ENCODE peak calls at places on chromosomes 16 and 17, in ten cellular contexts. Q is HFF-Myc; N is NCI-H2081 treated with DMSO at 0.1 percent for 48 hours; R is fibroblast of the conjunctiva; D is activated T-helper 9 cell treated with anti-CD3 and anti-CD28 coated beads, Interleukin-2, amount 50 U/mL, for 16 hours; G is stimulated activated CD4-positive, alpha-beta T cell treated with anti-CD3 and anti-CD28 coated beads, Interleukin-2, amount 100 ng/mL, for 48 hours; F is posterior vena cava; H is uterus; L is fibroblast of lung; V is cardiac muscle cell. I is an unnamed sample.

GRCh38 chr16:49050607-49051006 is 231.0 kb downstream of the CBLN1 start:
- DNase-seq in Q (no peak), N (no peak), R (no peak), D (no peak), G (no peak), F (no peak), H (peak; percentile 18), L (peak; percentile 3), V (no peak), I (no peak)

GRCh38 chr17:77208217-77208808 is 67.5 kb downstream of the SEC14L1 start:
- DNase-seq in Q (peak; percentile 30), N (no peak), R (peak; percentile 16), D (no peak), G (no peak), F (no peak), H (peak; percentile 46), L (peak; percentile 42), V (peak; percentile 92), I (no peak)

GRCh38 chr16:85829751-85830445 is 30.4 kb downstream of the COX4I1 start:
- DNase-seq in Q (no peak), N (no peak), R (no peak), D (no peak), G (no peak), F (peak; percentile 85), H (no peak), L (no peak), V (no peak), I (no peak)

GRCh38 chr17:64504769-64505319 is 1.2 kb downstream of the DDX5 start:
- DNase-seq in Q (no peak), N (no peak), R (no peak), D (no peak), G (no peak), F (no peak), H (peak; percentile 22), L (peak; percentile 80), V (no peak), I (no peak)

GRCh38 chr17:27155866-27156265 is 138.0 kb upstream of the WSB1 start:
- DNase-seq in Q (no peak), N (no peak), R (no peak), D (no peak), G (no peak), F (peak; percentile 54), H (no peak), L (no peak), V (no peak), I (no peak)

GRCh38 chr17:79915850-79916430 is 76.7 kb upstream of the CBX4 start:
- DNase-seq in Q (no peak), N (no peak), R (no peak), D (no peak), G (no peak), F (no peak), H (no peak), L (no peak), V (peak; percentile 34), I (no peak)

GRCh38 chr17:16352838-16353701 is at the start of gene CENPV:
- DNase-seq in Q (no peak), N (no peak), R (no peak), D (peak; percentile 55), G (peak; percentile 49), F (peak; percentile 83), H (peak; percentile 48), L (peak; percentile 40), V (peak; percentile 72), I (peak; percentile 1)

GRCh38 chr17:73278465-73279453 is 17.1 kb upstream of the CPSF4L start:
- DNase-seq in Q (no peak), N (no peak), R (no peak), D (no peak), G (no peak), F (no peak), H (peak; percentile 63), L (peak; percentile 13), V (peak; percentile 46), I (no peak)

GRCh38 chr17:44778656-44779210 is 19.9 kb downstream of the ADAM11 start:
- DNase-seq in Q (no peak), N (no peak), R (no peak), D (no peak), G (no peak), F (no peak), H (no peak), L (no peak), V (no peak), I (no peak)

GRCh38 chr16:1650131-1650530 is 27.9 kb upstream of the JPT2 start:
- DNase-seq in Q (no peak), N (no peak), R (no peak), D (no peak), G (no peak), F (no peak), H (no peak), L (no peak), V (no peak), I (no peak)

GRCh38 chr17:30597776-30598288 is 120.6 kb downstream of the GOSR1 start:
- DNase-seq in Q (no peak), N (no peak), R (no peak), D (no peak), G (no peak), F (no peak), H (no peak), L (peak; percentile 9), V (no peak), I (no peak)

GRCh38 chr17:38538906-38539305 is 66.8 kb downstream of the SRCIN1 start:
- DNase-seq in Q (no peak), N (peak; percentile 98), R (no peak), D (no peak), G (no peak), F (no peak), H (no peak), L (no peak), V (no peak), I (no peak)

GRCh38 chr16:4327782-4328579 is 12.1 kb downstream of the GLIS2 start:
- DNase-seq in Q (no peak), N (no peak), R (peak; percentile 55), D (no peak), G (peak; percentile 43), F (peak; percentile 92), H (peak; percentile 83), L (peak; percentile 63), V (peak; percentile 92), I (no peak)

GRCh38 chr17:71963341-71963740 is 157.5 kb upstream of the SOX9 start:
- DNase-seq in Q (no peak), N (no peak), R (no peak), D (no peak), G (no peak), F (no peak), H (no peak), L (no peak), V (no peak), I (no peak)

GRCh38 chr17:46175891-46176290 is 17.3 kb downstream of the KANSL1 start:
- DNase-seq in Q (no peak), N (no peak), R (no peak), D (no peak), G (no peak), F (no peak), H (no peak), L (peak; percentile 36), V (no peak), I (no peak)

GRCh38 chr16:46731691-46732555 is 16.2 kb downstream of the MYLK3 start:
- DNase-seq in Q (no peak), N (no peak), R (no peak), D (no peak), G (no peak), F (no peak), H (no peak), L (no peak), V (no peak), I (no peak)

GRCh38 chr17:75878174-75878998 is at the start of gene TRIM47:
- DNase-seq in Q (no peak), N (no peak), R (peak; percentile 67), D (no peak), G (no peak), F (peak; percentile 93), H (peak; percentile 85), L (peak; percentile 65), V (peak; percentile 49), I (no peak)

GRCh38 chr17:82670661-82671060 is 22.4 kb upstream of the WDR45B start:
- DNase-seq in Q (no peak), N (no peak), R (no peak), D (no peak), G (no peak), F (peak; percentile 32), H (no peak), L (no peak), V (no peak), I (no peak)

GRCh38 chr16:75272097-75272548 is 20.7 kb upstream of the BCAR1 start:
- DNase-seq in Q (no peak), N (no peak), R (no peak), D (no peak), G (no peak), F (no peak), H (no peak), L (no peak), V (peak; percentile 58), I (no peak)

GRCh38 chr16:65743558-65743957 is 621.7 kb upstream of the CDH11 start:
- DNase-seq in Q (no peak), N (no peak), R (no peak), D (no peak), G (no peak), F (no peak), H (no peak), L (no peak), V (no peak), I (no peak)

GRCh38 chr16:14151256-14152030 is 80.3 kb downstream of the MRTFB start:
- DNase-seq in Q (no peak), N (no peak), R (no peak), D (no peak), G (no peak), F (no peak), H (no peak), L (no peak), V (no peak), I (no peak)

GRCh38 chr17:17909078-17909477 is 63.1 kb downstream of the TOM1L2 start:
- DNase-seq in Q (no peak), N (no peak), R (no peak), D (no peak), G (no peak), F (no peak), H (no peak), L (no peak), V (no peak), I (no peak)

GRCh38 chr17:27778193-27778592 is 22.1 kb downstream of the NOS2 start:
- DNase-seq in Q (no peak), N (no peak), R (no peak), D (no peak), G (no peak), F (no peak), H (no peak), L (peak; percentile 91), V (no peak), I (no peak)

GRCh38 chr17:32015245-32016013 is 8.2 kb downstream of the LRRC37B start:
- DNase-seq in Q (no peak), N (peak; percentile 74), R (no peak), D (no peak), G (no peak), F (no peak), H (no peak), L (peak; percentile 20), V (no peak), I (no peak)

GRCh38 chr17:236641-237405 is 55.4 kb upstream of the DOC2B start:
- DNase-seq in Q (no peak), N (no peak), R (no peak), D (no peak), G (no peak), F (peak; percentile 62), H (no peak), L (peak; percentile 53), V (no peak), I (no peak)

GRCh38 chr16:83623091-83623730 is 184.6 kb upstream of the HSBP1 start:
- DNase-seq in Q (no peak), N (no peak), R (no peak), D (no peak), G (no peak), F (no peak), H (no peak), L (no peak), V (no peak), I (no peak)

GRCh38 chr17:77831497-77832179 is 126.9 kb upstream of the TNRC6C start:
- DNase-seq in Q (peak; percentile 39), N (no peak), R (peak; percentile 22), D (no peak), G (no peak), F (peak; percentile 81), H (peak; percentile 45), L (peak; percentile 87), V (no peak), I (no peak)

GRCh38 chr16:54135361-54136275 is 151.0 kb downstream of the IRX3 start:
- DNase-seq in Q (peak; percentile 15), N (no peak), R (no peak), D (no peak), G (no peak), F (no peak), H (no peak), L (peak; percentile 79), V (no peak), I (no peak)

I was measured in NK-92 treated with Interleukin-12 subunit alpha and Interleukin-12 subunit beta, amount 100 ng/mL, for 24 hours.